ENCODE peak calls at places on chromosomes 5 and 9, in four cellular contexts. L, Z, R and Q are unnamed samples.

GRCh38 chr5:38036765-38037164 is 196.9 kb upstream of the GDNF start:
- DNase-seq in L (no peak), Z (no peak), R (no peak), Q (no peak)

GRCh38 chr5:54301215-54301614 is 9.2 kb downstream of the ARL15 start:
- DNase-seq in L (no peak), Z (no peak), R (no peak), Q (no peak)

GRCh38 chr9:22216730-22217160 is 207.6 kb upstream of the CDKN2B start:
- DNase-seq in L (no peak), Z (no peak), R (peak), Q (peak)

GRCh38 chr5:56314536-56314935 is 81.4 kb upstream of the ANKRD55 start:
- DNase-seq in L (no peak), Z (no peak), R (no peak), Q (no peak)

GRCh38 chr9:124290053-124290581 is 32.4 kb downstream of the NEK6 start:
- DNase-seq in L (no peak), Z (no peak), R (no peak), Q (no peak)

GRCh38 chr5:128815201-128815600 is 150.1 kb upstream of the SLC27A6 start:
- DNase-seq in L (no peak), Z (no peak), R (no peak), Q (no peak)

GRCh38 chr9:98985596-98985995 is 41.9 kb downstream of the COL15A1 start:
- DNase-seq in L (no peak), Z (no peak), R (no peak), Q (no peak)

GRCh38 chr9:37433754-37434435 is 11.4 kb downstream of the GRHPR start:
- DNase-seq in L (peak), Z (no peak), R (no peak), Q (no peak)

GRCh38 chr9:121213136-121213806 is 11.6 kb upstream of the RAB14 start:
- DNase-seq in L (peak), Z (peak), R (peak), Q (peak)

GRCh38 chr5:9059920-9060691 is 485.8 kb downstream of the SEMA5A start:
- DNase-seq in L (no peak), Z (no peak), R (peak), Q (peak)

GRCh38 chr9:129121483-129121882 is 10.3 kb downstream of the PTPA start:
- DNase-seq in L (peak), Z (no peak), R (no peak), Q (no peak)

GRCh38 chr5:73994963-73995362 is 369.0 kb downstream of the ARHGEF28 start:
- DNase-seq in L (no peak), Z (no peak), R (no peak), Q (no peak)

GRCh38 chr5:169339869-169340268 is 38.9 kb upstream of the SLIT3 start:
- DNase-seq in L (no peak), Z (no peak), R (no peak), Q (no peak)

GRCh38 chr9:134252084-134252830 is 74.0 kb upstream of the RXRA start:
- DNase-seq in L (no peak), Z (no peak), R (no peak), Q (no peak)

GRCh38 chr9:113409883-113410206 is 630 bp downstream of the POLE3 start:
- DNase-seq in L (no peak), Z (no peak), R (no peak), Q (no peak)

GRCh38 chr5:16593013-16593412 is 23.8 kb downstream of the RETREG1 start:
- DNase-seq in L (no peak), Z (no peak), R (no peak), Q (peak)

GRCh38 chr5:68288756-68289134 is 73.2 kb downstream of the PIK3R1 start:
- DNase-seq in L (no peak), Z (no peak), R (no peak), Q (no peak)